ENCODE peak calls at places on chromosomes 16 and 17, in five cellular contexts. One of them, this sample, is unnamed. For H3K4me1, the result is how much of the 10 kb centered on the place peaks cover.

GRCh38 chr17:73013816-73014663 is 78.4 kb downstream of the SLC39A11 start:
- DNase-seq in tibial nerve: no peak
- DNase-seq in A549: peak
- DNase-seq in esophagus muscularis mucosa: no peak
- DNase-seq in uterus: no peak
- DNase-seq in this sample: no peak

GRCh38 chr17:45942284-45942683 is 47.9 kb downstream of the MAPT start:
- DNase-seq in esophagus muscularis mucosa: no peak
- DNase-seq in uterus: peak
- DNase-seq in A549: no peak
- DNase-seq in tibial nerve: no peak
- DNase-seq in this sample: peak

GRCh38 chr16:9818702-9819101 is 363.5 kb downstream of the GRIN2A start:
- DNase-seq in uterus: no peak
- DNase-seq in A549: no peak
- DNase-seq in tibial nerve: no peak
- DNase-seq in esophagus muscularis mucosa: no peak
- DNase-seq in this sample: no peak

GRCh38 chr17:70208825-70209555 is 39.7 kb downstream of the KCNJ2 start:
- DNase-seq in esophagus muscularis mucosa: no peak
- DNase-seq in A549: no peak
- DNase-seq in tibial nerve: no peak
- DNase-seq in uterus: no peak
- DNase-seq in this sample: no peak

GRCh38 chr16:58024673-58025350 is 742 bp upstream of the MMP15 start:
- DNase-seq in uterus: no peak
- DNase-seq in A549: peak
- DNase-seq in tibial nerve: no peak
- DNase-seq in esophagus muscularis mucosa: no peak
- DNase-seq in this sample: peak

GRCh38 chr16:53055603-53056527 is 1.1 kb downstream of the CHD9 start:
- DNase-seq in tibial nerve: no peak
- DNase-seq in uterus: peak
- DNase-seq in A549: peak
- DNase-seq in esophagus muscularis mucosa: no peak
- DNase-seq in this sample: peak

GRCh38 chr16:69701452-69701851 is 24.9 kb downstream of the NQO1 start:
- DNase-seq in esophagus muscularis mucosa: no peak
- DNase-seq in uterus: no peak
- DNase-seq in tibial nerve: no peak
- DNase-seq in A549: no peak
- DNase-seq in this sample: no peak

GRCh38 chr17:7549401-7550055 is 670 bp downstream of the TNFSF12 start:
- DNase-seq in uterus: no peak
- DNase-seq in A549: peak
- DNase-seq in tibial nerve: no peak
- DNase-seq in esophagus muscularis mucosa: no peak
- DNase-seq in this sample: no peak

GRCh38 chr17:80501739-80502577 is 25.6 kb upstream of the NPTX1 start:
- DNase-seq in esophagus muscularis mucosa: no peak
- DNase-seq in tibial nerve: no peak
- DNase-seq in A549: peak
- DNase-seq in uterus: peak
- DNase-seq in this sample: no peak

GRCh38 chr17:55702150-55702549 is 20.5 kb downstream of the TMEM100 start:
- DNase-seq in uterus: no peak
- DNase-seq in esophagus muscularis mucosa: no peak
- DNase-seq in A549: no peak
- DNase-seq in tibial nerve: no peak
- DNase-seq in this sample: no peak

GRCh38 chr17:55693244-55694216 is 29.1 kb downstream of the TMEM100 start:
- DNase-seq in tibial nerve: peak
- DNase-seq in A549: no peak
- DNase-seq in esophagus muscularis mucosa: no peak
- DNase-seq in uterus: no peak
- DNase-seq in this sample: no peak

GRCh38 chr17:55704412-55704811 is 18.3 kb downstream of the TMEM100 start:
- DNase-seq in A549: no peak
- DNase-seq in tibial nerve: no peak
- DNase-seq in esophagus muscularis mucosa: no peak
- DNase-seq in uterus: no peak
- DNase-seq in this sample: no peak

GRCh38 chr17:55699178-55699865 is 23.3 kb downstream of the TMEM100 start:
- DNase-seq in A549: no peak
- DNase-seq in uterus: peak
- DNase-seq in esophagus muscularis mucosa: no peak
- DNase-seq in tibial nerve: no peak
- DNase-seq in this sample: no peak
- TF ChIP-seq POLR2A in A549: no peak
- TF ChIP-seq POLR2A in uterus: no peak
- TF ChIP-seq POLR2A in esophagus muscularis mucosa: no peak
- TF ChIP-seq POLR2A in tibial nerve: no peak
- TF ChIP-seq POLR2A in this sample: no peak

DNA sequence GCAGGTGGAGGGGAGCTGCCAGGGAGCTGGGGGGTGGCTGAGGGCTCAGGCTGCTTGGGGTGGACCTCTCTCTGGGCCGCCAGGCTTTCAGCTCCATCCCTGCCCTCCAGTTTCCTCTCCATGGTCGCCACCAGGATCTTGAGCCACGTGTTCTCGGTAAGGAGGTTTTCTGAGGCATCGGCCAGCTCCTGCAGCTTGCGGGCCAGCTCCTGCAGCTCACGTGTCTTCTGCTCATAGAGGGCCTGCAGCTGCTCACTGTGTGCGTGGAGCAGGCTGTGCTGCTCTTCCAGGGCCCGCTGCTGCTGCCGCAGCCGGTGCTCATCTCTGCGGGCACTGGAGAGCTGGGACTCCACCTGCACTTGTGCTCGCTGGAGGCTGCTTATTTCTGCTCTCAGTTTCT is 11.0 kb downstream of the SNN start:
- DNase-seq in uterus: no peak
- DNase-seq in esophagus muscularis mucosa: no peak
- DNase-seq in tibial nerve: no peak
- DNase-seq in A549: no peak
- DNase-seq in this sample: no peak
- H3K4me1 ChIP-seq in uterus: under half
- H3K4me1 ChIP-seq in esophagus muscularis mucosa: half or more
- H3K4me1 ChIP-seq in tibial nerve: under half
- H3K4me1 ChIP-seq in A549: half or more
- H3K4me1 ChIP-seq in this sample: under half

GRCh38 chr17:31224366-31224765 is 72.7 kb downstream of the OMG start:
- DNase-seq in esophagus muscularis mucosa: no peak
- DNase-seq in A549: no peak
- DNase-seq in tibial nerve: no peak
- DNase-seq in uterus: no peak
- DNase-seq in this sample: no peak
- TF ChIP-seq POLR2A in esophagus muscularis mucosa: no peak
- TF ChIP-seq POLR2A in A549: no peak
- TF ChIP-seq POLR2A in tibial nerve: no peak
- TF ChIP-seq POLR2A in uterus: no peak
- TF ChIP-seq POLR2A in this sample: no peak

GRCh38 chr17:1030684-1031557 is 34.0 kb downstream of the TIMM22 start:
- DNase-seq in A549: no peak
- DNase-seq in esophagus muscularis mucosa: no peak
- DNase-seq in uterus: peak
- DNase-seq in tibial nerve: peak
- DNase-seq in this sample: no peak

GRCh38 chr17:1032391-1032790 is 35.5 kb downstream of the TIMM22 start:
- DNase-seq in tibial nerve: no peak
- DNase-seq in uterus: no peak
- DNase-seq in esophagus muscularis mucosa: no peak
- DNase-seq in A549: no peak
- DNase-seq in this sample: no peak

GRCh38 chr17:1031711-1032110 is 34.8 kb downstream of the TIMM22 start:
- DNase-seq in esophagus muscularis mucosa: no peak
- DNase-seq in uterus: peak
- DNase-seq in tibial nerve: no peak
- DNase-seq in A549: no peak
- DNase-seq in this sample: peak

GRCh38 chr17:1029196-1029911 is 32.4 kb downstream of the TIMM22 start:
- DNase-seq in A549: no peak
- DNase-seq in tibial nerve: no peak
- DNase-seq in uterus: peak
- DNase-seq in esophagus muscularis mucosa: no peak
- DNase-seq in this sample: no peak

GRCh38 chr17:1029912-1030656 is 33.2 kb downstream of the TIMM22 start:
- DNase-seq in uterus: no peak
- DNase-seq in tibial nerve: no peak
- DNase-seq in A549: no peak
- DNase-seq in esophagus muscularis mucosa: no peak
- DNase-seq in this sample: peak
- H3K4me1 ChIP-seq in uterus: under half
- H3K4me1 ChIP-seq in tibial nerve: under half
- H3K4me1 ChIP-seq in A549: under half
- H3K4me1 ChIP-seq in esophagus muscularis mucosa: half or more
- H3K4me1 ChIP-seq in this sample: under half

GRCh38 chr17:40498281-40499084 is 2.9 kb downstream of the TNS4 start:
- DNase-seq in uterus: no peak
- DNase-seq in A549: no peak
- DNase-seq in esophagus muscularis mucosa: no peak
- DNase-seq in tibial nerve: no peak
- DNase-seq in this sample: no peak

GRCh38 chr17:40500190-40500589 is 1.2 kb downstream of the TNS4 start:
- DNase-seq in tibial nerve: no peak
- DNase-seq in uterus: no peak
- DNase-seq in esophagus muscularis mucosa: no peak
- DNase-seq in A549: no peak
- DNase-seq in this sample: peak

GRCh38 chr17:40501499-40501911 is at the start of gene TNS4:
- DNase-seq in A549: peak
- DNase-seq in tibial nerve: no peak
- DNase-seq in uterus: no peak
- DNase-seq in esophagus muscularis mucosa: no peak
- DNase-seq in this sample: peak

GRCh38 chr17:40500709-40501108 is 714 bp downstream of the TNS4 start:
- DNase-seq in esophagus muscularis mucosa: no peak
- DNase-seq in tibial nerve: no peak
- DNase-seq in uterus: no peak
- DNase-seq in A549: no peak
- DNase-seq in this sample: no peak

GRCh38 chr17:40499551-40500189 is 1.8 kb downstream of the TNS4 start:
- DNase-seq in tibial nerve: peak
- DNase-seq in esophagus muscularis mucosa: peak
- DNase-seq in uterus: peak
- DNase-seq in A549: peak
- DNase-seq in this sample: peak
- TF ChIP-seq POLR2A in tibial nerve: no peak
- TF ChIP-seq POLR2A in esophagus muscularis mucosa: no peak
- TF ChIP-seq POLR2A in uterus: no peak
- TF ChIP-seq POLR2A in A549: peak
- TF ChIP-seq POLR2A in this sample: no peak

GRCh38 chr17:2177235-2177811 is 122.4 kb downstream of the HIC1 start:
- DNase-seq in esophagus muscularis mucosa: no peak
- DNase-seq in tibial nerve: no peak
- DNase-seq in A549: no peak
- DNase-seq in uterus: peak
- DNase-seq in this sample: no peak

GRCh38 chr17:2181206-2181983 is 122.2 kb downstream of the SMG6 start:
- DNase-seq in tibial nerve: no peak
- DNase-seq in uterus: peak
- DNase-seq in A549: no peak
- DNase-seq in esophagus muscularis mucosa: no peak
- DNase-seq in this sample: peak

GRCh38 chr17:2178798-2179505 is 124.0 kb downstream of the HIC1 start:
- DNase-seq in uterus: no peak
- DNase-seq in tibial nerve: no peak
- DNase-seq in esophagus muscularis mucosa: no peak
- DNase-seq in A549: no peak
- DNase-seq in this sample: peak

GRCh38 chr17:2180768-2181167 is 122.8 kb downstream of the SMG6 start:
- DNase-seq in tibial nerve: no peak
- DNase-seq in A549: no peak
- DNase-seq in uterus: peak
- DNase-seq in esophagus muscularis mucosa: no peak
- DNase-seq in this sample: no peak

DNA sequence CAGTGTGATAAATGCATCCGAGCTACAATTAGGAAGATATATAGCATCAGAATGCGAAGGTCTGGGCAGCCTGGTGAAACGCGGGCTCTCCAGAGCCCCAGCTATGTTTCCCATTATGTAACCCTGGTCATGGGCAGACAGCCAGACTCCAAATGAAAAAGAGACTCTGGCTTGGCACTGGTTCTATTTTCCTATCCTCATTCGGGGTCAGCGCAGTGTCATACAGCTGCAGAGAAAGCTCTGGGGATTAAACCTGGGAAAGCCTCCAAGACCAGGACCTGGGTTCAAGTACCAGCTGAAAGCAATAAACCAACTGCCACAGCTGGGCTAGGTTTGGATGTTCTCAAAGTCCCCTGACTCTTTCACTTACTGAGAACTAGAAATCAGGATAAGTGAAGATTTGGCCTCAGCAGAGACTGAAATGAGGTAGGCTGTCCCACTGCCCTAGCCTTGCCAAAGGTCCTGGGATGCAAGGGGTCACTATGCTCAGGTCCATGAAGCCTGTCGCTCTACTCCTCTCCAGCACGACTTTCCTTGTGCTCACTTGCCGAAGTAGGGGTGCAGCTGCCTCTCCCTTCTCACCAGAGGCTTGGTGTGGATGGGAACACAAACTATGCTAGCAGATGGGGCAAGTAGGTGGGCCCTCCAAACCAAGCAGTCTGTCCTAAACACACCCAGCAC is 123.8 kb downstream of the SMG6 start:
- DNase-seq in uterus: peak
- DNase-seq in tibial nerve: peak
- DNase-seq in esophagus muscularis mucosa: peak
- DNase-seq in A549: no peak
- DNase-seq in this sample: peak
- H3K4me1 ChIP-seq in uterus: half or more
- H3K4me1 ChIP-seq in tibial nerve: under half
- H3K4me1 ChIP-seq in esophagus muscularis mucosa: half or more
- H3K4me1 ChIP-seq in A549: under half
- H3K4me1 ChIP-seq in this sample: half or more